ENCODE peak calls at places on chromosomes 4 and X, in ten cellular contexts. T is D341Med; Y is Right ventricle myocardium inferior; H is adrenal gland; U is Right ventricle myocardium superior; J is activated T-helper 1 cell treated with Interleukin-2 at 50 U/mL for 16 hours; C is AG08396; A is activated CD4-positive, alpha-beta T cell treated with anti-CD3 and anti-CD28 coated beads, Interleukin-2, amount 10 ng/mL, durations not matched to agents 7 days and 5 days; N is posterior cingulate gyrus; I is activated CD4-positive, CD25-positive, alpha-beta regulatory T cell treated with anti-CD3 and anti-CD28 coated beads, Interleukin-2, amount 50 U/mL, for 72 hours. L is an unnamed sample.

GRCh38 chrX:110568396-110568795 is 209.7 kb downstream of the RTL9 start:
- DNase-seq in T (no peak), Y (no peak), H (no peak), U (no peak), J (no peak), C (no peak), A (no peak), N (no peak), I (no peak), L (no peak)

GRCh38 chr4:98542011-98542410 is 116.4 kb downstream of the TSPAN5 start:
- DNase-seq in T (no peak), Y (no peak), H (no peak), U (no peak), J (no peak), C (no peak), A (no peak), N (no peak), I (no peak), L (no peak)

GRCh38 chrX:119391279-119391678 is 7.9 kb upstream of the SLC25A43 start:
- DNase-seq in T (no peak), Y (no peak), H (peak), U (no peak), J (no peak), C (peak), A (peak), N (no peak), I (no peak), L (peak)

GRCh38 chr4:14857475-14857874 is 144.8 kb upstream of the CPEB2 start:
- DNase-seq in T (no peak), Y (no peak), H (no peak), U (no peak), J (no peak), C (no peak), A (no peak), N (no peak), I (no peak), L (no peak)

GRCh38 chrX:97026406-97026805 is 142.7 kb downstream of the RPA4 start:
- DNase-seq in T (no peak), Y (no peak), H (no peak), U (no peak), J (no peak), C (no peak), A (no peak), N (no peak), I (no peak), L (peak)

GRCh38 chr4:137363496-137363895 is 168.8 kb downstream of the PCDH18 start:
- DNase-seq in T (no peak), Y (no peak), H (no peak), U (no peak), J (no peak), C (no peak), A (no peak), N (no peak), I (no peak), L (no peak)

GRCh38 chr4:147940144-147940543 is 208.3 kb downstream of the ARHGAP10 start:
- DNase-seq in T (no peak), Y (no peak), H (no peak), U (no peak), J (no peak), C (no peak), A (no peak), N (no peak), I (no peak), L (no peak)

GRCh38 chr4:142443469-142443868 is 402.6 kb downstream of the INPP4B start:
- DNase-seq in T (no peak), Y (no peak), H (no peak), U (no peak), J (no peak), C (no peak), A (no peak), N (no peak), I (no peak), L (no peak)

GRCh38 chrX:11665144-11666040 is at the start of gene ARHGAP6:
- DNase-seq in T (peak), Y (peak), H (no peak), U (peak), J (no peak), C (peak), A (no peak), N (peak), I (no peak), L (peak)